ENCODE peak calls at places on chromosome 18, in nine cellular contexts. B is MV-4-11; X is T-helper 9 cell; N is smooth muscle cell of the brain vasculature; A is EL; P is T-helper 2 cell; R is AG10803; G is stimulated activated CD4-positive, alpha-beta T cell treated with anti-CD3 and anti-CD28 coated beads, Interleukin-15, amount 100 ng/mL, for 1 hour; Y is lower lobe of right lung. O is an unnamed sample.

GRCh38 chr18:44914028-44914427 is 233.3 kb downstream of the SETBP1 start:
- DNase-seq in B (no peak), X (no peak), N (no peak), A (no peak), P (no peak), R (no peak), G (no peak), Y (no peak), O (no peak)

GRCh38 chr18:3148930-3149535 is 70.7 kb downstream of the MYOM1 start:
- DNase-seq in B (no peak), X (no peak), N (no peak), A (peak), P (no peak), R (peak), G (no peak), Y (no peak), O (no peak)

GRCh38 chr18:75041586-75041985 is 167.4 kb downstream of the PTGR3 start:
- DNase-seq in B (no peak), X (no peak), N (peak), A (peak), P (no peak), R (peak), G (no peak), Y (no peak), O (no peak)

GRCh38 chr18:26548144-26549102 is at the start of gene KCTD1:
- DNase-seq in B (peak), X (peak), N (peak), A (peak), P (peak), R (peak), G (no peak), Y (peak), O (peak)

GRCh38 chr18:48119204-48119603 is 188.7 kb upstream of the SMAD2 start:
- DNase-seq in B (no peak), X (no peak), N (no peak), A (no peak), P (no peak), R (no peak), G (no peak), Y (no peak), O (no peak)

GRCh38 chr18:49174478-49174877 is 223.7 kb upstream of the SMAD7 start:
- DNase-seq in B (no peak), X (no peak), N (no peak), A (peak), P (no peak), R (peak), G (no peak), Y (no peak), O (peak)

GRCh38 chr18:22467760-22468553 is 50.2 kb upstream of the CTAGE1 start:
- DNase-seq in B (peak), X (no peak), N (no peak), A (peak), P (no peak), R (peak), G (no peak), Y (no peak), O (peak)

GRCh38 chr18:79629249-79629558 is 50.4 kb upstream of the CTDP1 start:
- DNase-seq in B (no peak), X (no peak), N (no peak), A (no peak), P (no peak), R (no peak), G (no peak), Y (no peak), O (no peak)

GRCh38 chr18:55908790-55909408 is 320.9 kb upstream of the TCF4 start:
- DNase-seq in B (no peak), X (no peak), N (no peak), A (no peak), P (no peak), R (peak), G (no peak), Y (no peak), O (peak)

GRCh38 chr18:8003878-8004675 is 437.0 kb downstream of the PTPRM start:
- DNase-seq in B (no peak), X (no peak), N (no peak), A (no peak), P (no peak), R (no peak), G (no peak), Y (no peak), O (no peak)

GRCh38 chr18:50559750-50560680 is at the start of gene MAPK4:
- DNase-seq in B (no peak), X (no peak), N (no peak), A (no peak), P (no peak), R (peak), G (no peak), Y (peak), O (peak)

GRCh38 chr18:51195086-51195601 is 2.3 kb downstream of the MEX3C start:
- DNase-seq in B (no peak), X (no peak), N (no peak), A (no peak), P (no peak), R (no peak), G (no peak), Y (no peak), O (no peak)

GRCh38 chr18:73419531-73419930 is 551.7 kb upstream of the NETO1 start:
- DNase-seq in B (no peak), X (no peak), N (no peak), A (no peak), P (no peak), R (no peak), G (no peak), Y (no peak), O (no peak)

GRCh38 chr18:69102959-69103358 is 297.7 kb upstream of the DOK6 start:
- DNase-seq in B (no peak), X (no peak), N (no peak), A (no peak), P (no peak), R (peak), G (no peak), Y (no peak), O (no peak)

GRCh38 chr18:452801-453200 is 47.7 kb downstream of the COLEC12 start:
- DNase-seq in B (peak), X (no peak), N (peak), A (no peak), P (no peak), R (no peak), G (no peak), Y (no peak), O (no peak)

GRCh38 chr18:42765225-42765624 is 350.3 kb downstream of the RIT2 start:
- DNase-seq in B (no peak), X (no peak), N (no peak), A (no peak), P (no peak), R (no peak), G (no peak), Y (no peak), O (no peak)

O was measured in Daoy.